ENCODE peak calls at places on chromosomes 7 and 10, in four cellular contexts. H is PC-9, W is GM23248, P is osteoblast. T is an unnamed sample.
A peak's percentile ranks its signal among the peaks of the same experiment; 100 is the strongest.

GRCh38 chr7:36677769-36678435 is 46.4 kb downstream of the AOAH start:
- DNase-seq in H (no peak), W (no peak), P (no peak), T (no peak)

GRCh38 chr7:99326408-99326782 is 697 bp downstream of the ARPC1A start:
- DNase-seq in H (no peak), W (peak; percentile 40), P (no peak), T (no peak)

GRCh38 chr10:35532141-35532540 is 73.0 kb upstream of the GJD4 start:
- DNase-seq in H (no peak), W (no peak), P (no peak), T (peak; percentile 20)

GRCh38 chr7:152760384-152761115 is 998 bp downstream of the ACTR3B start:
- DNase-seq in H (no peak), W (peak; percentile 37), P (no peak), T (no peak)

GRCh38 chr10:119412244-119412750 is 130.2 kb downstream of the RGS10 start:
- DNase-seq in H (no peak), W (peak; percentile 26), P (peak; percentile 87), T (peak; percentile 95)

GRCh38 chr7:116087984-116088383 is 57.4 kb upstream of the TFEC start:
- DNase-seq in H (no peak), W (no peak), P (no peak), T (no peak)

GRCh38 chr7:471866-472639 is 47.6 kb downstream of the PDGFA start:
- DNase-seq in H (no peak), W (peak; percentile 88), P (peak; percentile 100), T (peak; percentile 98)

GRCh38 chr10:133396035-133396624 is 2.2 kb downstream of the MTG1 start:
- DNase-seq in H (no peak), W (peak; percentile 30), P (no peak), T (no peak)

GRCh38 chr7:44797329-44798258 is 1.1 kb downstream of the PPIA start:
- DNase-seq in H (peak; percentile 87), W (peak; percentile 95), P (peak; percentile 86), T (peak; percentile 86)

GRCh38 chr10:71086439-71087080 is 125.8 kb upstream of the UNC5B start:
- DNase-seq in H (no peak), W (no peak), P (peak; percentile 32), T (no peak)

GRCh38 chr7:144738708-144739314 is 97.0 kb downstream of the TPK1 start:
- DNase-seq in H (no peak), W (peak; percentile 50), P (peak; percentile 64), T (peak; percentile 43)

GRCh38 chr7:151246161-151247015 is 2.1 kb downstream of the SMARCD3 start:
- DNase-seq in H (no peak), W (peak; percentile 59), P (peak; percentile 93), T (no peak)
- H4K20me1 ChIP-seq in H (peaks cover 3% of the 10 kb centered on the region), W (no peaks in the 10 kb centered on the region), P (peaks cover 31% of the 10 kb centered on the region), T (no peaks in the 10 kb centered on the region)

GRCh38 chr7:134787064-134787463 is 7.6 kb downstream of the CALD1 start:
- DNase-seq in H (no peak), W (peak; percentile 38), P (peak; percentile 27), T (no peak)

GRCh38 chr7:134788191-134788590 is 8.8 kb downstream of the CALD1 start:
- DNase-seq in H (no peak), W (no peak), P (peak; percentile 30), T (no peak)

GRCh38 chr7:134792968-134793367 is 13.5 kb downstream of the CALD1 start:
- DNase-seq in H (no peak), W (peak; percentile 60), P (peak; percentile 47), T (peak; percentile 80)

GRCh38 chr7:134787720-134788119 is 8.3 kb downstream of the CALD1 start:
- DNase-seq in H (no peak), W (no peak), P (no peak), T (no peak)

GRCh38 chr7:134789967-134790685 is 10.7 kb downstream of the CALD1 start:
- DNase-seq in H (no peak), W (peak; percentile 72), P (no peak), T (peak; percentile 85)
- H4K20me1 ChIP-seq in H (no peaks in the 10 kb centered on the region), W (peaks cover 27% of the 10 kb centered on the region), P (peaks cover 85% of the 10 kb centered on the region), T (no peaks in the 10 kb centered on the region)

DNA sequence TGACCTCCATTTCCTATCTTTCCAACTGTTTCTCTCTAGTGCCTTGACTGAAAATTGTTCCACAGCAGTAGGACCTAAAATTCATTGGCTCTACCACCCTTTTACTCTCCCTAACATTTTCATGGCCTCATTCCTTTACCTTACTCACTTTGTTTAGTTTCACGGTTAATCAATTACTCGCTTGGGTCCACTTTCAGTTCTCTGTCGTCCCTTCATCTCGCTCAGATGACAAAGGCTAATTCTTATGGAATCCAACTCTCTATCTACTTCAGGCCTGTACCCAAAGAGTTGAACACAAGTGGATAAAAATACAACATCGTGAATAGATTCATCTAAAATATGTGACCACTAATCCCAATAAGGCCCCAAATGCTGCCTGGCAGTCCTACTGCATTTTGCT is 85.9 kb upstream of the ADO start:
- DNase-seq in H (no peak), W (no peak), P (no peak), T (no peak)
- H4K20me1 ChIP-seq in H (no peaks in the 10 kb centered on the region), W (no peaks in the 10 kb centered on the region), P (no peaks in the 10 kb centered on the region), T (no peaks in the 10 kb centered on the region)

DNA sequence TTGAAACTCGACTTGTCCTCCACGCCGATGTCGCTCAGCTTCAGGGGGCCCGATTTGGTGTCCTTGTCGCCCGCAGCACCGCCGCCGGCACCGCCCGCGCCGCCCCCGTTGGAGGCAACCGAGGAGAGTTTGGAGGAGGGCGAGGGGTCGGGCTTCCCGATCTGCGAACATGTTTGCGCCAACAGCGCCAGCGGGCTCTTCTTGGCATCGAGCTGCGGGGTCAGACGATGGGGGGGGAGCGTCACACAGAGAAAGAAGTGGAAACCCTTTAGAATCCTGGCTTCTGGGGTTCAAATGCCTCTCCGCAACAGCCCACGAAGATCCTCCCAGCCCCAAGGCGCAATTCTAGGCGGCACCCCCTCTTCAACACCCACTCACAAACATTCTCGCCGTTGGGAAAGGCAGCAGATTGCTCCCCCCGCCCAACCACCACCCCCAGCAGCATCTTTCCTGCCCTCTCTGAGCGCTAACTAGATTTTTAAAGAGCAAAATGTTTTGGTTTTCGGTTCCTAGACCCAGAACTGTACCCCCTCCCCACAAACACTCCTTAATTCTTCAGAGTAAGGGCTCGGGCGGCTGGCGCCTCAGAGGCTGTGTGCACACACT is 1.3 kb downstream of the ZNF503 start:
- DNase-seq in H (peak; percentile 36), W (peak; percentile 69), P (peak; percentile 96), T (peak; percentile 53)
- H4K20me1 ChIP-seq in H (peaks cover 5% of the 10 kb centered on the region), W (no peaks in the 10 kb centered on the region), P (peaks cover 17% of the 10 kb centered on the region), T (no peaks in the 10 kb centered on the region)

DNA sequence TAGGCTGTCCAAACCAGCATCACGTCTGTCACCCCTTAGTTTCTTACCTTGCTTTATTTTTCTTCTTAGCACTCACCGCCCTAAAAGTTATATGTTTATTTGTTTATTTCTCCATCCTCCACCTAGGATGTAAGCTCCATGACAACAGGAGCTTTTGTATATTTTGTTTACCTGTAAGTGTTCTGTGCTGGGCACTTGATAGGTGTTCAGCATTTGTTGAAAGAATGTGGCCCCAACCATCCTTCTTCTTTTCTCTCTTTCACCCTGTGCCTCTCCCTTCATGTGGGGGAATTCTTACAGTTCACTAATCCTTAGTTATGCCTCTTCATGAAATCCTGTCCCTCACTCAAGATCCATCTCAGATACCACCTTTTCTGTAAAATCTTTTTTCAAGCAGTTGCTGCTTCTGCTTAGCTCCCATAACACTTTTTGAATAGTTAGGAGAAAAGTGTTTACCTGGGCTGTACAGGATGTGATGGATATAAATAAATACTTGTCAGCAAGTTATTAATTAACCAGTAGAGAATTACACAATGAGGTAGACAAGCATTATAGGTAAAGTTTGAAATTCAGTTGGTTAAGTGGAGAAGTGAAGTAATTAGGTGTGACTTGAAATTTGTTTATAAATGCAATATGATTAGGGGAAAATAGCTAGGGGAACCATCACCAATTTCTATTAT is 9.7 kb downstream of the AHR start:
- DNase-seq in H (no peak), W (no peak), P (no peak), T (no peak)
- H4K20me1 ChIP-seq in H (peaks cover 16% of the 10 kb centered on the region), W (no peaks in the 10 kb centered on the region), P (peaks cover 35% of the 10 kb centered on the region), T (no peaks in the 10 kb centered on the region)

GRCh38 chr7:117567781-117568180 is 88.0 kb downstream of the CFTR start:
- DNase-seq in H (no peak), W (no peak), P (no peak), T (peak; percentile 6)

GRCh38 chr7:117564627-117565026 is 84.8 kb downstream of the CFTR start:
- DNase-seq in H (no peak), W (no peak), P (no peak), T (no peak)

GRCh38 chr7:117564080-117564479 is 84.3 kb downstream of the CFTR start:
- DNase-seq in H (no peak), W (no peak), P (no peak), T (no peak)

GRCh38 chr7:117562732-117563131 is 82.9 kb downstream of the CFTR start:
- DNase-seq in H (no peak), W (no peak), P (no peak), T (no peak)

DNA sequence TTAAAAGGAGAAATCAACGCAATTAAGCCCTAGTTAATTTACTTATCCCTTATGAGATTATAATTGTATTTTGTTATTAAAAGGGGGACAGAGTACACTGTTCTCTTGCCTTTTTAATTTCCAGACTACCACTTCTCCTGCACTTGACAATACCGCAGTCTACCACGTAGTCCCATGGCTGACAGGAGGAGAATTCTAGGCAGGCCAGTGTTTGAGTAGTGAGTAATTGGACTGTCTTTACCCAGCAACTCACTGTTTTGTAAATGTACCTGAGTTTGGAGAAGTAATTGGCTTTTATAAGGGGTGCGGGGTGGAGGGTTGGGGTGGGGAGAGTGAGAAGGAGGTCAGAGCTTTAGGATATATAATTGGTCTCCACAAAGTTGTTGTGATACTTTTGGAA is 85.4 kb downstream of the CFTR start:
- DNase-seq in H (no peak), W (no peak), P (no peak), T (no peak)
- H4K20me1 ChIP-seq in H (no peaks in the 10 kb centered on the region), W (no peaks in the 10 kb centered on the region), P (no peaks in the 10 kb centered on the region), T (no peaks in the 10 kb centered on the region)